ENCODE peak calls at places on chromosomes 12 and 14, in five cellular contexts. B is K562, M is GM12878, V is SK-N-SH, C is HepG2. J is an unnamed sample.

GRCh38 chr14:35369701-35370191 is 34.8 kb downstream of the NFKBIA start:
- DNase-seq in M (no peak), B (no peak), V (no peak), C (no peak), J (no peak)

GRCh38 chr12:107042801-107043200 is 50.5 kb downstream of the CRY1 start:
- DNase-seq in B (no peak), V (no peak), M (no peak), C (no peak), J (no peak)

GRCh38 chr14:51430600-51430999 is 190.6 kb downstream of the TMX1 start:
- DNase-seq in M (no peak), C (peak; percentile 10), V (no peak), B (no peak), J (no peak)

GRCh38 chr12:57782608-57783465 is at the start of gene TSFM:
- DNase-seq in C (peak; percentile 85), B (peak; percentile 76), V (peak; percentile 85), M (peak; percentile 68), J (peak; percentile 87)

GRCh38 chr12:83793616-83794015 is 1106.9 kb downstream of the TMTC2 start:
- DNase-seq in C (no peak), M (no peak), V (no peak), B (no peak), J (no peak)

GRCh38 chr14:39956372-39956771 is 524.1 kb upstream of the FBXO33 start:
- DNase-seq in M (no peak), B (no peak), C (no peak), V (no peak), J (no peak)

GRCh38 chr14:106831322-106831720 is 1304.9 kb downstream of the TMEM121 start:
- DNase-seq in M (no peak), B (no peak), C (peak; percentile 20), V (peak; percentile 28), J (no peak)

GRCh38 chr12:31702047-31702446 is 26.8 kb downstream of the AMN1 start:
- DNase-seq in M (no peak), C (no peak), B (no peak), V (no peak), J (no peak)

GRCh38 chr12:96063046-96063445 is 27.7 kb upstream of the LTA4H start:
- DNase-seq in M (no peak), V (peak; percentile 37), C (no peak), B (no peak), J (no peak)

GRCh38 chr14:84785997-84786396 is 743.9 kb upstream of the FLRT2 start:
- DNase-seq in V (no peak), C (no peak), B (no peak), M (no peak), J (no peak)

DNA sequence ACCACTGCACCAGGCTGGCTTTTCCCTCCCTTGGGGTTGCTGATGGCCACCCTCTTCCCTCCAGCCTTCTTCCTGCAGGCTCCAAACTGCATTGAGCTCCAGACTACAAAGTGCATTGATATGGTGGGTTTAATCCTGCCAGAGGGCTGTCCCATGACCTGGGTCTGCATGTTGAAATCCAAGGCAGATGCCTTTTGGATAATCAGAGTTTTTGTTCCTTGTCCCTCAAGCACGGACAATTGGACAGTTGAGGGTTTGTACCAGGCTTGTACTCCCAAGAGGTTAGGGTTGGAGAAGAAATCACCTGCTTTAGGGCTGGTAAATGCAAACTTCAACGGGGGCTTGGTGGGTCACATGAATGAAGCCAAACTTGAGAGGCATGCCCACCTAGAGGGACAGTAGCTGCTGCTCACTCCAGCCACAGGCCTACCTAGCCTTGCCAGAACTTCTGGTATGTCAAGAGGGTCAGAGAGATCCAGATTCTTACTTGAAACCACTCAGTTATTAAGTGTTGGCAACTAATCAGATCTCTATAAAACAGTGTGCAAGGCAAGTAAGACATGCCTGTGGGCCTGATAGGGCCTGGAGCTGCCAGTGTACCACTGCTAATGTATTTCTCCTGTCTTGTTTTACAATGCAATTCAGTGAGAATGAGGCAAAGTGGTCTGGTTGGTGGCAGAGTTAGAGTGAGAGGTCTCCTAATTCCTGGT is 21.7 kb upstream of the KRT83 start:
- DNase-seq in M (no peak), B (no peak), C (no peak), V (no peak), J (no peak)
- TF ChIP-seq FOXM1 in M (no peak), B (no peak), C (no peak), V (no peak), J (no peak)

GRCh38 chr14:75482366-75482765 is 39.9 kb upstream of the BATF start:
- DNase-seq in B (no peak), M (no peak), C (no peak), V (no peak), J (no peak)

GRCh38 chr14:75487155-75487671 is 35.1 kb upstream of the BATF start:
- DNase-seq in M (peak; percentile 89), V (no peak), B (no peak), C (no peak), J (no peak)

GRCh38 chr14:75486317-75486716 is 36.0 kb upstream of the BATF start:
- DNase-seq in B (no peak), M (no peak), V (no peak), C (no peak), J (no peak)

GRCh38 chr14:75489480-75489837 is 32.8 kb upstream of the BATF start:
- DNase-seq in C (no peak), M (no peak), B (no peak), V (no peak), J (no peak)

GRCh38 chr14:75484711-75485429 is 37.4 kb upstream of the BATF start:
- DNase-seq in M (no peak), C (no peak), V (no peak), B (no peak), J (no peak)
- TF ChIP-seq FOXM1 in M (no peak), C (no peak), V (no peak), B (no peak), J (no peak)

GRCh38 chr14:100546051-100546443 is 41.2 kb downstream of the BEGAIN start:
- DNase-seq in C (no peak), M (no peak), V (no peak), B (peak; percentile 89), J (peak; percentile 71)
- TF ChIP-seq FOXM1 in C (no peak), M (no peak), V (no peak), B (no peak), J (no peak)

DNA sequence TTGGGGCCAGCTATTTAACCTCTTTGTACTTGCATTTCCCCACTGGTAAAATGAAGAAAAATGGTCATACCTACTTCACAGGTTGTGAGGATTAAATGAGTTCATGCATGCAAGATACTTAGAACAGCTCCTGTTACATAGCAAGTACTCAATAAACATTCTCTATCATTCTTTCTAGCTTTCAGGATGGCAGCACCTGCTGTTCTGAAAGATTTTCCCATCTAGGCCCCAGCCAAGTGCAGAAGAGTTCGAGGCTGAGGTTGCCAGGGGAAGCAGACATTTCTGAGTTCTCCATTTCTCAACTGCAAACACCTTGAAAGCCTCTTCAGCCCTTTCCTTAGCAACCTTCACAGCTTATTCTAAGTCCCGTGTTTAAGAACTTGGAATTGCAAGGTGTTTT is 73.1 kb upstream of the PRMT8 start:
- DNase-seq in C (no peak), M (no peak), V (no peak), B (no peak), J (no peak)
- TF ChIP-seq FOXM1 in C (no peak), M (no peak), V (no peak), B (no peak), J (no peak)

DNA sequence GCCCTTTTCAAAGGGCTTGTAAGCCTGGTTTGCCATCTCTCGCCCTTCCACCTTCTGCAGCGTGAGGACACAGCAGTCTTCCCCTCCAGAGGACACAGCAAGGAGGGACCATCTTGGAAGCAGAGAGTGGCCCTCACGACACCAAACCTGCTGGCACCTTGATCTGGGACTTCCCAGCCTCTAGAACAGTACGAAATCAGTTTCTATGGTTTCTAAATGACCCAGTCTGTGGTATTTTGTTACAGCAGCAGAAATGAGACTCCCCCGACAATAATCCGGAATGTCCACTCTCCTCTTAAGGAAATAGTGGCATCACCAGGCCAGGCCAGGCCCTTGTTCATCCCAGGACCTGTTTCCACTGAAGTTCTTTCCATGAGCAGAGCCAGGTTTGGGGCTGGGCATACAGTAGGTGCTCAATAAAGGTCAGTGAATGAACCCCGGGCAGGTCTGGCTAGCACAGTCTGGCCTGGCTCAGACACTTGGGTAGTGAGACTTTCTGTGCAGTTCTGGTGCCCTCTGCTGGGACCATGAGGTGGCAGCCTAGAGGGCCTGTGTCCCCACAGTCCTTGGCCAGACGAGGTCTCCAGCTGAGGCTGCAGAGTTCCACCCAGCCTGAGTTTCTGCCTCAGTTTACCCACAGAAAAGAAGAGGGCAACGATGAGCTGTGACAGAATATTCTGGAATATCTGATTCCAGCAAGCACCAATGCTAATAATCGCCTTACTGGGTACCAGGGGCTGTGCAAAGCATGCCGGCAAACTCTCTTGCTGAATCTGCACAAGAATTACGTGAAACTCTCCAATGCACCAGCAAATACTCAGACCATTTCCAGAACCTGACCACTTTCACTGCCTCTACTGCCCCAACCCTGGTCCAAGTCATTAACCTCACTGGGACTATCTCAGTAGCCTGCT is 14.0 kb downstream of the ABCB9 start:
- DNase-seq in V (peak; percentile 36), C (peak; percentile 59), B (no peak), M (no peak), J (peak; percentile 86)
- TF ChIP-seq FOXM1 in V (no peak), C (no peak), B (no peak), M (no peak), J (no peak)

GRCh38 chr12:21617030-21617429 is 12.4 kb upstream of the GYS2 start:
- DNase-seq in B (no peak), C (no peak), M (no peak), V (no peak), J (no peak)
- TF ChIP-seq FOXM1 in B (no peak), C (no peak), M (no peak), V (no peak), J (no peak)

DNA sequence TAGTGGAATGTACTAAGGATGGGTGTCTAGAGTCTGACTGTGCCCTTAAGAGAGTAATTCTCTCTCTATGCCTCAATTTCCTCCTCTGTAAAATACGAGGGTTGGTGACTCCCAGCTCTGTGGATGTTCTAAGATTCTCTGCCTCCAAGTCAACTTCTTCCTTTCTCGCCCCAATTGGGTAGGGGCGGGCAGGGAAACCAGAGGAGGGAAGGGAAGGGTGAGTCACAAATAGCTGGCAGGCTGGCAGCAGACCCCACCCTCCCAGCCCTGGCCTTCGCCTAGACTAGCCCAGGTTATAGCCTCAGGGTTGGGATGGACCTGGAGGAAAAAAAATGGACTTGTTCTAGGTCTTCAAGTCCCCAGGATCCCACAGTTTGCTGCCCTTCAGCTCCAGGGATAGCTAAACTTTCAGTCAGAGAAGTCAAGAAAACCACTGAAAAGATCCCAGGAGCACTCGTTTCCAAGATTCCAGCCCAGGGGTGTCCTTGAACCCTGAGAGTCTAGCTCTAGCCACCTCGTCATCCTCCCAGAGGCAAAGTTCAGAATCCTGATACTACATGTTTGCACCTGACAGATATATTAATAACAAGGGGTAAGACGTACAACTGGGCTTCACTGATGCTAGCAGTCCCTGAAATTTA is 2.3 kb downstream of the DGKA start:
- DNase-seq in C (no peak), V (no peak), B (no peak), M (no peak), J (no peak)
- TF ChIP-seq FOXM1 in C (no peak), V (no peak), B (no peak), M (no peak), J (no peak)

DNA sequence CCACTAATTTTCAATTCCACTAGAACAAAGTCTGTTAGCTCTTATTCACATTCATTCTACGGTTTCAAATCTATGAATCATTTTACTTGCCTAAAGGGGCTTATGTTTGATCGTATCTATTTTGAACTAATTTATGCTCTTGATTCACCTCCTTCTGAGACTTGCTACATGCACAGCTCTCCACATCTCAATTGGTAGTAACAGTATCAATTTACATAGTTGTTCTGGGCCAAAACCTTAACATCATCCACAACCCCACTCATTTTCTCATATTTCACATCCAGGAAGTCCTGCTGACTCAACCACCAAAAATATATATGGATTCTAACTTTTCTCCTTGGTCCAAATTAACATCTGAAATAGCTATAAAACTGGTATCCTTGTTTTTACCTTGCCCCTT is 208.6 kb downstream of the RASSF9 start:
- DNase-seq in V (no peak), B (no peak), C (no peak), M (no peak), J (no peak)
- TF ChIP-seq FOXM1 in V (peak; percentile 82), B (no peak), C (no peak), M (no peak), J (no peak)

GRCh38 chr12:49885118-49885517 is 18.6 kb downstream of the FAIM2 start:
- DNase-seq in B (no peak), V (no peak), M (no peak), C (no peak), J (no peak)
- TF ChIP-seq FOXM1 in B (no peak), V (no peak), M (no peak), C (no peak), J (no peak)